ENCODE peak calls at places on chromosomes 12 and 14, in nine cellular contexts. One of them, this sample, is unnamed.

GRCh38 chr14:98120831-98121464 is 1151.0 kb downstream of the BCL11B start:
- DNase-seq in tibial artery: no peak
- DNase-seq in spleen: no peak
- DNase-seq in upper lobe of right lung: no peak
- DNase-seq in WTC11: no peak
- DNase-seq in cardiac muscle cell: no peak
- DNase-seq in right atrium auricular region: no peak
- DNase-seq in lower leg skin: no peak
- DNase-seq in AG09309: no peak
- DNase-seq in this sample: no peak

GRCh38 chr14:91286530-91286937 is 42.0 kb upstream of the GPR68 start:
- DNase-seq in tibial artery: peak; percentile 80
- DNase-seq in spleen: peak; percentile 88
- DNase-seq in upper lobe of right lung: peak; percentile 80
- DNase-seq in WTC11: peak; percentile 83
- DNase-seq in cardiac muscle cell: peak; percentile 74
- DNase-seq in right atrium auricular region: peak; percentile 84
- DNase-seq in lower leg skin: peak; percentile 95
- DNase-seq in AG09309: no peak
- DNase-seq in this sample: peak; percentile 82

GRCh38 chr14:102819176-102819628 is 42.0 kb downstream of the TRAF3 start:
- DNase-seq in tibial artery: no peak
- DNase-seq in spleen: peak; percentile 81
- DNase-seq in upper lobe of right lung: no peak
- DNase-seq in WTC11: no peak
- DNase-seq in cardiac muscle cell: no peak
- DNase-seq in right atrium auricular region: no peak
- DNase-seq in lower leg skin: peak; percentile 68
- DNase-seq in AG09309: no peak
- DNase-seq in this sample: no peak

GRCh38 chr14:71103662-71104484 is 196.6 kb downstream of the PCNX1 start:
- DNase-seq in tibial artery: no peak
- DNase-seq in spleen: no peak
- DNase-seq in upper lobe of right lung: no peak
- DNase-seq in WTC11: no peak
- DNase-seq in cardiac muscle cell: peak; percentile 72
- DNase-seq in right atrium auricular region: no peak
- DNase-seq in lower leg skin: no peak
- DNase-seq in AG09309: no peak
- DNase-seq in this sample: no peak

GRCh38 chr14:96484391-96484790 is 17.8 kb upstream of the PAPOLA start:
- DNase-seq in tibial artery: no peak
- DNase-seq in spleen: no peak
- DNase-seq in upper lobe of right lung: no peak
- DNase-seq in WTC11: no peak
- DNase-seq in cardiac muscle cell: no peak
- DNase-seq in right atrium auricular region: no peak
- DNase-seq in lower leg skin: no peak
- DNase-seq in AG09309: no peak
- DNase-seq in this sample: no peak

GRCh38 chr12:6315704-6316597 is 5.5 kb downstream of the PLEKHG6 start:
- DNase-seq in tibial artery: no peak
- DNase-seq in spleen: no peak
- DNase-seq in upper lobe of right lung: no peak
- DNase-seq in WTC11: no peak
- DNase-seq in cardiac muscle cell: no peak
- DNase-seq in right atrium auricular region: no peak
- DNase-seq in lower leg skin: no peak
- DNase-seq in AG09309: no peak
- DNase-seq in this sample: no peak

GRCh38 chr12:82099216-82099615 is 259.0 kb downstream of the CCDC59 start:
- DNase-seq in tibial artery: no peak
- DNase-seq in spleen: no peak
- DNase-seq in upper lobe of right lung: no peak
- DNase-seq in WTC11: no peak
- DNase-seq in cardiac muscle cell: no peak
- DNase-seq in right atrium auricular region: no peak
- DNase-seq in lower leg skin: no peak
- DNase-seq in AG09309: no peak
- DNase-seq in this sample: no peak

GRCh38 chr12:20798561-20798960 is 11.9 kb upstream of the SLCO1B3 start:
- DNase-seq in tibial artery: no peak
- DNase-seq in spleen: no peak
- DNase-seq in upper lobe of right lung: no peak
- DNase-seq in WTC11: no peak
- DNase-seq in cardiac muscle cell: peak; percentile 28
- DNase-seq in right atrium auricular region: no peak
- DNase-seq in lower leg skin: no peak
- DNase-seq in AG09309: no peak
- DNase-seq in this sample: no peak

GRCh38 chr14:55138091-55138490 is 9.0 kb downstream of the LGALS3 start:
- DNase-seq in tibial artery: no peak
- DNase-seq in spleen: no peak
- DNase-seq in upper lobe of right lung: no peak
- DNase-seq in WTC11: peak; percentile 57
- DNase-seq in cardiac muscle cell: no peak
- DNase-seq in right atrium auricular region: no peak
- DNase-seq in lower leg skin: peak; percentile 83
- DNase-seq in AG09309: no peak
- DNase-seq in this sample: peak; percentile 22

GRCh38 chr12:127770123-127770522 is 496.8 kb upstream of the TMEM132C start:
- DNase-seq in tibial artery: no peak
- DNase-seq in spleen: no peak
- DNase-seq in upper lobe of right lung: no peak
- DNase-seq in WTC11: no peak
- DNase-seq in cardiac muscle cell: no peak
- DNase-seq in right atrium auricular region: no peak
- DNase-seq in lower leg skin: no peak
- DNase-seq in AG09309: no peak
- DNase-seq in this sample: no peak

GRCh38 chr12:103771466-103771865 is 69.6 kb downstream of the NT5DC3 start:
- DNase-seq in tibial artery: no peak
- DNase-seq in spleen: no peak
- DNase-seq in upper lobe of right lung: no peak
- DNase-seq in WTC11: peak; percentile 68
- DNase-seq in cardiac muscle cell: peak; percentile 65
- DNase-seq in right atrium auricular region: no peak
- DNase-seq in lower leg skin: no peak
- DNase-seq in AG09309: no peak
- DNase-seq in this sample: no peak

GRCh38 chr12:112891093-112892024 is 15.4 kb upstream of the OAS1 start:
- DNase-seq in tibial artery: no peak
- DNase-seq in spleen: no peak
- DNase-seq in upper lobe of right lung: no peak
- DNase-seq in WTC11: no peak
- DNase-seq in cardiac muscle cell: no peak
- DNase-seq in right atrium auricular region: peak; percentile 64
- DNase-seq in lower leg skin: no peak
- DNase-seq in AG09309: no peak
- DNase-seq in this sample: no peak

GRCh38 chr14:22994762-22995275 is 12.5 kb upstream of the AJUBA start:
- DNase-seq in tibial artery: no peak
- DNase-seq in spleen: no peak
- DNase-seq in upper lobe of right lung: peak; percentile 72
- DNase-seq in WTC11: peak; percentile 32
- DNase-seq in cardiac muscle cell: peak; percentile 49
- DNase-seq in right atrium auricular region: no peak
- DNase-seq in lower leg skin: peak; percentile 70
- DNase-seq in AG09309: no peak
- DNase-seq in this sample: peak; percentile 53

GRCh38 chr14:80714489-80714888 is 227.0 kb downstream of the CEP128 start:
- DNase-seq in tibial artery: no peak
- DNase-seq in spleen: no peak
- DNase-seq in upper lobe of right lung: no peak
- DNase-seq in WTC11: no peak
- DNase-seq in cardiac muscle cell: no peak
- DNase-seq in right atrium auricular region: no peak
- DNase-seq in lower leg skin: no peak
- DNase-seq in AG09309: no peak
- DNase-seq in this sample: no peak

GRCh38 chr14:96783306-96784224 is 13.6 kb upstream of the VRK1 start:
- DNase-seq in tibial artery: no peak
- DNase-seq in spleen: no peak
- DNase-seq in upper lobe of right lung: no peak
- DNase-seq in WTC11: no peak
- DNase-seq in cardiac muscle cell: no peak
- DNase-seq in right atrium auricular region: no peak
- DNase-seq in lower leg skin: no peak
- DNase-seq in AG09309: no peak
- DNase-seq in this sample: no peak

GRCh38 chr12:39372929-39373328 is 70.0 kb downstream of the KIF21A start:
- DNase-seq in tibial artery: no peak
- DNase-seq in spleen: no peak
- DNase-seq in upper lobe of right lung: no peak
- DNase-seq in WTC11: no peak
- DNase-seq in cardiac muscle cell: no peak
- DNase-seq in right atrium auricular region: no peak
- DNase-seq in lower leg skin: no peak
- DNase-seq in AG09309: no peak
- DNase-seq in this sample: no peak

GRCh38 chr12:39372204-39372925 is 70.6 kb downstream of the KIF21A start:
- DNase-seq in tibial artery: no peak
- DNase-seq in spleen: no peak
- DNase-seq in upper lobe of right lung: no peak
- DNase-seq in WTC11: no peak
- DNase-seq in cardiac muscle cell: no peak
- DNase-seq in right atrium auricular region: no peak
- DNase-seq in lower leg skin: no peak
- DNase-seq in AG09309: no peak
- DNase-seq in this sample: no peak

GRCh38 chr12:39378346-39378745 is 64.6 kb downstream of the KIF21A start:
- DNase-seq in tibial artery: no peak
- DNase-seq in spleen: no peak
- DNase-seq in upper lobe of right lung: no peak
- DNase-seq in WTC11: no peak
- DNase-seq in cardiac muscle cell: no peak
- DNase-seq in right atrium auricular region: no peak
- DNase-seq in lower leg skin: no peak
- DNase-seq in AG09309: no peak
- DNase-seq in this sample: no peak

GRCh38 chr12:39380090-39380489 is 62.8 kb downstream of the KIF21A start:
- DNase-seq in tibial artery: no peak
- DNase-seq in spleen: no peak
- DNase-seq in upper lobe of right lung: no peak
- DNase-seq in WTC11: no peak
- DNase-seq in cardiac muscle cell: no peak
- DNase-seq in right atrium auricular region: no peak
- DNase-seq in lower leg skin: no peak
- DNase-seq in AG09309: no peak
- DNase-seq in this sample: no peak

GRCh38 chr12:39375206-39375808 is 67.6 kb downstream of the KIF21A start:
- DNase-seq in tibial artery: no peak
- DNase-seq in spleen: no peak
- DNase-seq in upper lobe of right lung: no peak
- DNase-seq in WTC11: peak; percentile 17
- DNase-seq in cardiac muscle cell: no peak
- DNase-seq in right atrium auricular region: no peak
- DNase-seq in lower leg skin: no peak
- DNase-seq in AG09309: no peak
- DNase-seq in this sample: no peak
- TF ChIP-seq CTCF in tibial artery: no peak
- TF ChIP-seq CTCF in spleen: no peak
- TF ChIP-seq CTCF in upper lobe of right lung: no peak
- TF ChIP-seq CTCF in WTC11: no peak
- TF ChIP-seq CTCF in cardiac muscle cell: no peak
- TF ChIP-seq CTCF in right atrium auricular region: no peak
- TF ChIP-seq CTCF in lower leg skin: no peak
- TF ChIP-seq CTCF in AG09309: peak; percentile 12
- TF ChIP-seq CTCF in this sample: peak; percentile 34

GRCh38 chr12:46354111-46354798 is 18.3 kb downstream of the SLC38A2 start:
- DNase-seq in tibial artery: no peak
- DNase-seq in spleen: no peak
- DNase-seq in upper lobe of right lung: no peak
- DNase-seq in WTC11: no peak
- DNase-seq in cardiac muscle cell: no peak
- DNase-seq in right atrium auricular region: no peak
- DNase-seq in lower leg skin: no peak
- DNase-seq in AG09309: no peak
- DNase-seq in this sample: no peak
- TF ChIP-seq CTCF in tibial artery: peak; percentile 16
- TF ChIP-seq CTCF in spleen: no peak
- TF ChIP-seq CTCF in upper lobe of right lung: no peak
- TF ChIP-seq CTCF in WTC11: no peak
- TF ChIP-seq CTCF in cardiac muscle cell: no peak
- TF ChIP-seq CTCF in right atrium auricular region: no peak
- TF ChIP-seq CTCF in lower leg skin: no peak
- TF ChIP-seq CTCF in AG09309: no peak
- TF ChIP-seq CTCF in this sample: no peak

GRCh38 chr14:28677381-28677780 is 89.2 kb upstream of the FOXG1 start:
- DNase-seq in tibial artery: no peak
- DNase-seq in spleen: no peak
- DNase-seq in upper lobe of right lung: no peak
- DNase-seq in WTC11: no peak
- DNase-seq in cardiac muscle cell: no peak
- DNase-seq in right atrium auricular region: no peak
- DNase-seq in lower leg skin: no peak
- DNase-seq in AG09309: no peak
- DNase-seq in this sample: no peak

GRCh38 chr14:28678887-28679286 is 87.7 kb upstream of the FOXG1 start:
- DNase-seq in tibial artery: no peak
- DNase-seq in spleen: no peak
- DNase-seq in upper lobe of right lung: no peak
- DNase-seq in WTC11: no peak
- DNase-seq in cardiac muscle cell: no peak
- DNase-seq in right atrium auricular region: no peak
- DNase-seq in lower leg skin: no peak
- DNase-seq in AG09309: no peak
- DNase-seq in this sample: no peak

GRCh38 chr14:28676481-28676880 is 90.1 kb upstream of the FOXG1 start:
- DNase-seq in tibial artery: no peak
- DNase-seq in spleen: no peak
- DNase-seq in upper lobe of right lung: no peak
- DNase-seq in WTC11: no peak
- DNase-seq in cardiac muscle cell: no peak
- DNase-seq in right atrium auricular region: no peak
- DNase-seq in lower leg skin: no peak
- DNase-seq in AG09309: no peak
- DNase-seq in this sample: no peak

DNA sequence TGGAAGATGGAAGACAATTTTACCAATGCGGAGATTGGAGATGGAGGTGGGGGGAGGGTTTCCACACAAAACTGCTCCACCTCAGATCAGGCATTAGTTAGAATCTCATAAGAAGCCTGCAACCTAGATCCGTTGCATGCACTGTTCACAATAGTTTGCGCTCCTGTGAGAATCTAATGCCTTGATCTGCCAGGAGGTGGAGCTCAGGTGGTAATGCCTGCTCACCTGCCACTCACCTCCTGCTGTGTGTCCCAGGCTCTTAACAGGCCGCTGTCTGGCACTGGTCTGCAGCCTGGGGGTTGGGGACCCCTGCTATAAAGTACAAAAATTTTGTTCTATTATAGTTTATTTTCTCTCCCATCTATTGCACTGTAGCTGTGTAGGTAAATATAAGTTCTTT is 84.9 kb upstream of the FOXG1 start:
- DNase-seq in tibial artery: no peak
- DNase-seq in spleen: no peak
- DNase-seq in upper lobe of right lung: no peak
- DNase-seq in WTC11: peak; percentile 56
- DNase-seq in cardiac muscle cell: no peak
- DNase-seq in right atrium auricular region: no peak
- DNase-seq in lower leg skin: no peak
- DNase-seq in AG09309: no peak
- DNase-seq in this sample: no peak
- TF ChIP-seq CTCF in tibial artery: no peak
- TF ChIP-seq CTCF in spleen: no peak
- TF ChIP-seq CTCF in upper lobe of right lung: no peak
- TF ChIP-seq CTCF in WTC11: no peak
- TF ChIP-seq CTCF in cardiac muscle cell: no peak
- TF ChIP-seq CTCF in right atrium auricular region: no peak
- TF ChIP-seq CTCF in lower leg skin: no peak
- TF ChIP-seq CTCF in AG09309: no peak
- TF ChIP-seq CTCF in this sample: no peak

GRCh38 chr14:95300002-95300696 is 19.6 kb downstream of the CLMN start:
- DNase-seq in tibial artery: no peak
- DNase-seq in spleen: no peak
- DNase-seq in upper lobe of right lung: no peak
- DNase-seq in WTC11: no peak
- DNase-seq in cardiac muscle cell: no peak
- DNase-seq in right atrium auricular region: no peak
- DNase-seq in lower leg skin: no peak
- DNase-seq in AG09309: no peak
- DNase-seq in this sample: no peak
- TF ChIP-seq CTCF in tibial artery: no peak
- TF ChIP-seq CTCF in spleen: no peak
- TF ChIP-seq CTCF in upper lobe of right lung: no peak
- TF ChIP-seq CTCF in WTC11: no peak
- TF ChIP-seq CTCF in cardiac muscle cell: no peak
- TF ChIP-seq CTCF in right atrium auricular region: no peak
- TF ChIP-seq CTCF in lower leg skin: no peak
- TF ChIP-seq CTCF in AG09309: no peak
- TF ChIP-seq CTCF in this sample: no peak